ENCODE peak calls at places on chromosomes 4 and X, in nine cellular contexts. C is HCT116, U is sigmoid colon, B is breast epithelium, N is K562, G is SK-N-SH, D is upper lobe of left lung, A is Panc1, I is H1. S is an unnamed sample. For H3K27me3, the result is how much of the 10 kb centered on the place peaks cover.

GRCh38 chr4:147334478-147334877 is 146.4 kb upstream of the EDNRA start:
- DNase-seq in C (no peak), U (no peak), B (no peak), N (no peak), G (no peak), D (no peak), A (no peak), I (no peak), S (no peak)

GRCh38 chr4:40395908-40396806 is 61.0 kb downstream of the CHRNA9 start:
- DNase-seq in C (no peak), U (peak), B (peak), N (no peak), G (no peak), D (peak), A (no peak), I (no peak), S (no peak)

GRCh38 chrX:17519349-17519748 is 144.3 kb downstream of the NHS start:
- DNase-seq in C (no peak), U (peak), B (peak), N (no peak), G (no peak), D (no peak), A (no peak), I (no peak), S (no peak)

GRCh38 chrX:106987488-106987887 is 12.5 kb downstream of the MORC4 start:
- DNase-seq in C (no peak), U (no peak), B (no peak), N (no peak), G (no peak), D (no peak), A (no peak), I (no peak), S (no peak)

GRCh38 chr4:112284662-112285411 is 867 bp downstream of the TIFA start:
- DNase-seq in C (no peak), U (no peak), B (peak), N (peak), G (peak), D (no peak), A (no peak), I (no peak), S (peak)

GRCh38 chrX:107542500-107542899 is 85.8 kb upstream of the PRPS1 start:
- DNase-seq in C (peak), U (no peak), B (no peak), N (no peak), G (peak), D (no peak), A (no peak), I (no peak), S (no peak)

GRCh38 chrX:105821471-105822081 is 763 bp upstream of the NRK start:
- DNase-seq in C (no peak), U (peak), B (no peak), N (no peak), G (peak), D (peak), A (no peak), I (peak), S (peak)

GRCh38 chr4:20764353-20764752 is 64.1 kb downstream of the PACRGL start:
- DNase-seq in C (no peak), U (no peak), B (no peak), N (no peak), G (no peak), D (no peak), A (no peak), I (no peak), S (no peak)

GRCh38 chr4:51858605-51859211 is 15.8 kb downstream of the DCUN1D4 start:
- DNase-seq in C (no peak), U (no peak), B (no peak), N (no peak), G (no peak), D (no peak), A (no peak), I (no peak), S (no peak)

GRCh38 chr4:173532725-173533511 is 2.9 kb upstream of the HAND2 start:
- DNase-seq in C (no peak), U (peak), B (no peak), N (no peak), G (no peak), D (no peak), A (no peak), I (no peak), S (no peak)
- H3K27me3 ChIP-seq in C (under half), U (under half), B (half or more), N (under half), G (under half), D (under half), A (under half), I (half or more), S (half or more)

GRCh38 chr4:138199568-138200235 is 42.4 kb downstream of the SLC7A11 start:
- DNase-seq in C (peak), U (no peak), B (no peak), N (no peak), G (no peak), D (peak), A (peak), I (no peak), S (no peak)
- TF ChIP-seq POLR2AphosphoS5 in C (peak), U (no peak), B (no peak), N (no peak), G (no peak), D (no peak), A (no peak), I (no peak), S (no peak)

GRCh38 chrX:38220936-38221386 is 290 bp upstream of the SRPX start:
- DNase-seq in C (no peak), U (peak), B (no peak), N (no peak), G (no peak), D (no peak), A (no peak), I (no peak), S (no peak)
- H3K27me3 ChIP-seq in C (under half), U (under half), B (half or more), N (under half), G (under half), D (under half), A (under half), I (under half), S (under half)

DNA sequence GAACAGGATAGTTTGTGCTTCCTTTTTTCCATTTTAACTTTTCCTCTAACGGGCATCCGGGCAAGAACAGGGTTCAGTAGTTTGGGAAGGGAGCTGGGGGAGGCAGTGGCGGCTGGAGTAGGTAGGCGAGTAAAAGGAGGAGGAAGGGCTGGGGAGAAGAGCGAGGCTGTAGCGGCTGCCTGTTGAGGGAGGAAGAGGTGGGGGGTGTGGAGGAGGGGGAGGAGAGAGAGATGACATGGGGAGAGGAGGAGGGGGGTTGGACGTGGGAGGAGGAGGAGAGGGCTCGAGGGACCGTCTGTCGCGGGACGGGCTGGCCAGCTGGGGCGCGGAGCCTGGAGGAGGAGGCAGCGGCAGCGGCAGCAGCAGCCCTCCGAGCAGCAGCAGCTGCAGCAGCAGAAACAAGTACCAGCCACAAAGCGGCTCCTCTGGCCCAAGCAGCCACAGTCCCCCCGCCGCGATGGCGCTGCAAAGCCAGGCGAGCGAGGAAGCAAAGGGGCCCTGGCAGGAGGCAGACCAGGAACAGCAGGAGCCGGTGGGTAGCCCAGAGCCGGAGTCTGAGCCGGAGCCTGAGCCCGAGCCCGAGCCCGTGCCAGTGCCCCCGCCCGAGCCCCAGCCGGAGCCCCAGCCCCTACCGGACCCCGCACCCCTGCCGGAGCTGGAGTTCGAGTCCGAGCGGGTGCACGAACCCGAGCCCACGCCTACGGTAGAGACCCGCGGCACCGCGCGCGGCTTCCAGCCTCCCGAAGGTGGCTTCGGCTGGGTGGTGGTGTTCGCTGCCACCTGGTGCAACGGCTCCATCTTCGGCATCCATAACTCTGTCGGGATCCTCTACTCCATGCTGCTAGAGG is at the start of gene SLC16A2:
- DNase-seq in C (no peak), U (peak), B (peak), N (no peak), G (peak), D (peak), A (no peak), I (peak), S (peak)
- TF ChIP-seq POLR2AphosphoS5 in C (no peak), U (peak), B (no peak), N (no peak), G (no peak), D (no peak), A (no peak), I (no peak), S (peak)

DNA sequence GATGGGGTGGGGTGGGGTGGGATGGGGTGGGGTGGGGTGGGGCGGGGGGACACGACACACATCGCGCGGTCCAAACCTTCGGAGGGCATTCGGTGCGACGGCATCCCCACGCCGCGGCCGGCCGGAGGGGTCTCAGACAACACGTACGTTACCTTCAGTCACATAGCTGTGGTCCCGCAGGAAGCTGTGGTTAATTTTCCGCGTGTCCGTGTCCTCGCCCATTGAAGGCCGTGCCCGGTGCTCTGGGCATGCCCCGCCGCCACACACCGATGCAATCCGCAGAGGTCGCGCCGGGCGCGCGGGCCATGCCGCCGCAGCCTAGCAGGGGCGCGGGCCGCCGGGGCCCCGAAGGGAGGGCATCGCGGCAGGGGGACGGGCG is 417 bp downstream of the PPP2R2C start:
- DNase-seq in C (no peak), U (peak), B (no peak), N (no peak), G (no peak), D (no peak), A (no peak), I (peak), S (peak)
- H3K27me3 ChIP-seq in C (under half), U (half or more), B (half or more), N (under half), G (under half), D (under half), A (under half), I (under half), S (under half)

DNA sequence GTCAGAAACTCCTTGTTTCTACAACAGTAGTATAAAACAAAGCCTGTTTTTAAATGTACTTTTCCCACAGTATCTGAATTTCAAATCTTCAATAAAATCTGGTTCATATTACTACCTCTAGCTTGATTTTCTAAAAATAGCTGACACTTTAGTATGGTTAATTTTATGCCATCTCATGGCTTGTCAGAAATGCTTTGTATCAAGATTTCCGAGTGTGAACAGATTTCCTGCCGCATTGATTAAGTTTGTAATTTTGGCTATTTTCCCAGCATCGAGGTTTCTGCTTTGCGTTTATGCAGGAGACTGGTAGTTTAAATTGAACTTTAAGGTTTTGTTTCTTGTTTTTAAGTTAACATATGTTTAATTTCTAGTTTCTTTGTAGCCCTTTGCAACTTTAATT is 44.2 kb downstream of the CLCN3 start:
- DNase-seq in C (no peak), U (no peak), B (no peak), N (no peak), G (peak), D (no peak), A (no peak), I (no peak), S (no peak)
- TF ChIP-seq POLR2AphosphoS5 in C (no peak), U (no peak), B (no peak), N (no peak), G (peak), D (no peak), A (no peak), I (no peak), S (no peak)

GRCh38 chrX:75107863-75108509 is 48.1 kb downstream of the ABCB7 start:
- DNase-seq in C (no peak), U (no peak), B (no peak), N (no peak), G (no peak), D (no peak), A (no peak), I (no peak), S (no peak)
- H3K27me3 ChIP-seq in C (under half), U (under half), B (under half), N (under half), G (under half), D (under half), A (under half), I (under half), S (under half)

GRCh38 chr4:2497931-2498330 is 29.0 kb downstream of the RNF4 start:
- DNase-seq in C (no peak), U (peak), B (no peak), N (no peak), G (no peak), D (peak), A (no peak), I (no peak), S (no peak)
- TF ChIP-seq POLR2AphosphoS5 in C (no peak), U (peak), B (no peak), N (no peak), G (no peak), D (no peak), A (no peak), I (no peak), S (no peak)

S was measured in spleen.